ENCODE peak calls at places on chromosome 18, in seven cellular contexts. S is neural progenitor cell, U is H9, A is body of pancreas, L is endothelial cell of umbilical vein, M is foreskin keratinocyte, G is K562. N is an unnamed sample.
A peak's percentile ranks its signal among the peaks of the same experiment; 100 is the strongest.

GRCh38 chr18:10659000-10659399 is 133.2 kb downstream of the NAPG start:
- DNase-seq in M (no peak), L (no peak), G (no peak), U (no peak), A (no peak), S (no peak), N (no peak)

GRCh38 chr18:56248613-56249235 is 389.7 kb downstream of the TXNL1 start:
- DNase-seq in M (no peak), A (no peak), U (no peak), G (no peak), L (no peak), S (no peak), N (no peak)

GRCh38 chr18:683531-683930 is 26.1 kb downstream of the TYMS start:
- DNase-seq in U (no peak), S (no peak), A (no peak), M (no peak), L (no peak), G (no peak), N (no peak)

GRCh38 chr18:44564922-44565321 is 115.8 kb upstream of the SETBP1 start:
- DNase-seq in U (no peak), M (peak; percentile 62), A (no peak), L (no peak), G (no peak), S (peak; percentile 19), N (peak; percentile 73)

GRCh38 chr18:8813621-8814020 is 108.3 kb downstream of the MTCL1 start:
- DNase-seq in U (no peak), L (no peak), A (no peak), G (no peak), S (no peak), M (no peak), N (no peak)

GRCh38 chr18:50629148-50629631 is 69.3 kb downstream of the MAPK4 start:
- DNase-seq in S (no peak), M (peak; percentile 37), L (no peak), A (no peak), G (no peak), U (no peak), N (no peak)

GRCh38 chr18:25876334-25876979 is 214.0 kb downstream of the SS18 start:
- DNase-seq in M (no peak), A (no peak), S (no peak), U (no peak), L (peak; percentile 15), G (no peak), N (no peak)

GRCh38 chr18:50638623-50639398 is 78.9 kb downstream of the MAPK4 start:
- DNase-seq in U (peak; percentile 62), A (no peak), M (no peak), G (no peak), L (no peak), S (peak; percentile 33), N (peak; percentile 56)

GRCh38 chr18:45684341-45685115 is 39.5 kb upstream of the SLC14A1 start:
- DNase-seq in G (no peak), L (no peak), S (no peak), A (no peak), U (no peak), M (no peak), N (no peak)

GRCh38 chr18:49527631-49528327 is 34.1 kb upstream of the LIPG start:
- DNase-seq in L (no peak), U (no peak), A (no peak), M (no peak), G (no peak), S (no peak), N (no peak)

GRCh38 chr18:50115095-50115494 is 79.9 kb downstream of the MYO5B start:
- DNase-seq in U (no peak), L (no peak), G (no peak), A (no peak), M (no peak), S (no peak), N (peak; percentile 52)

GRCh38 chr18:70463085-70463484 is 174.2 kb downstream of the SOCS6 start:
- DNase-seq in S (no peak), G (no peak), U (no peak), A (no peak), M (no peak), L (no peak), N (no peak)

GRCh38 chr18:66749475-66750035 is 145.7 kb upstream of the CDH19 start:
- DNase-seq in L (peak; percentile 42), G (no peak), M (no peak), S (no peak), A (no peak), U (no peak), N (peak; percentile 14)

GRCh38 chr18:58788971-58789797 is 75.5 kb upstream of the ZNF532 start:
- DNase-seq in M (no peak), G (no peak), L (peak; percentile 96), A (no peak), S (peak; percentile 67), U (peak; percentile 64), N (peak; percentile 81)

GRCh38 chr18:70216788-70217187 is 11.3 kb upstream of the RTTN start:
- DNase-seq in S (no peak), L (no peak), U (no peak), M (no peak), A (no peak), G (no peak), N (no peak)

GRCh38 chr18:62768172-62768943 is 53.0 kb downstream of the PHLPP1 start:
- DNase-seq in L (no peak), U (no peak), G (no peak), M (no peak), S (no peak), A (no peak), N (no peak)

GRCh38 chr18:75811156-75811555 is 383.7 kb upstream of the SMIM21 start:
- DNase-seq in L (no peak), G (no peak), M (no peak), U (no peak), S (no peak), A (no peak), N (peak; percentile 1)

GRCh38 chr18:63604791-63605567 is 17.8 kb downstream of the SERPINB13 start:
- DNase-seq in A (peak; percentile 9), G (no peak), L (no peak), U (no peak), M (peak; percentile 90), S (no peak), N (no peak)

GRCh38 chr18:78803104-78803503 is 176.5 kb upstream of the SALL3 start:
- DNase-seq in G (no peak), L (no peak), S (no peak), A (no peak), M (no peak), U (no peak), N (no peak)

GRCh38 chr18:12861637-12862036 is 22.4 kb downstream of the PTPN2 start:
- DNase-seq in A (no peak), G (no peak), S (no peak), U (no peak), L (no peak), M (no peak), N (no peak)
- H3K4me1 ChIP-seq in A (peaks cover 26% of the 10 kb centered on the region), G (peaks cover 4% of the 10 kb centered on the region), S (peaks cover 15% of the 10 kb centered on the region), U (no peaks in the 10 kb centered on the region), L (no peaks in the 10 kb centered on the region), M (peaks cover 13% of the 10 kb centered on the region), N (peaks cover 10% of the 10 kb centered on the region)

GRCh38 chr18:32439802-32440201 is 30.9 kb downstream of the GAREM1 start:
- DNase-seq in G (no peak), S (peak; percentile 61), A (peak; percentile 20), L (peak; percentile 9), U (peak; percentile 33), M (no peak), N (peak; percentile 19)
- TF ChIP-seq CTCF in G (no peak), S (peak; percentile 64), A (no peak), L (peak; percentile 23), U (peak; percentile 67), M (peak; percentile 53), N (peak; percentile 34)

DNA sequence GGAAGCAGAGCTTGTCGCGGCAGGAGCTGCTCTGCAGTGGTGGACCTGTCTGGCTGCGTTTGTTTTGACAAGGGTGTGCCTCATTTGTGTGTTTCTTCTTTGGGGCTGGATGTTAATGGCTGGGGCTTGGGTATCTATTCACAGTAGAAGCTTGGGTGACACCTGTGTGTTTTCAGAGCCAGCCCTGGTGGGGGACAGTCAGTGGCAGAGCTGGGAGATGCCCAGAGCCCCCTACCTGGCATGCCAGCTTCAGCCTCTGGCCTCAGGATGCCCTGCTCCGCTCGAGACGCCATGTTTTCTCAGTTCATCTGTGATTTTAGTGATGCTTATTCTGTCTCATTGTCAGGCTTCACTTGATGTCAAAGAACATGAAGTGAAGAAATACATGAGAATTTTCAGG is 59.7 kb downstream of the LDLRAD4 start:
- DNase-seq in U (no peak), M (no peak), S (no peak), L (no peak), G (no peak), A (no peak), N (no peak)
- H3K4me1 ChIP-seq in U (no peaks in the 10 kb centered on the region), M (no peaks in the 10 kb centered on the region), S (peaks cover 15% of the 10 kb centered on the region), L (no peaks in the 10 kb centered on the region), G (no peaks in the 10 kb centered on the region), A (peaks cover 11% of the 10 kb centered on the region), N (peaks cover 13% of the 10 kb centered on the region)

DNA sequence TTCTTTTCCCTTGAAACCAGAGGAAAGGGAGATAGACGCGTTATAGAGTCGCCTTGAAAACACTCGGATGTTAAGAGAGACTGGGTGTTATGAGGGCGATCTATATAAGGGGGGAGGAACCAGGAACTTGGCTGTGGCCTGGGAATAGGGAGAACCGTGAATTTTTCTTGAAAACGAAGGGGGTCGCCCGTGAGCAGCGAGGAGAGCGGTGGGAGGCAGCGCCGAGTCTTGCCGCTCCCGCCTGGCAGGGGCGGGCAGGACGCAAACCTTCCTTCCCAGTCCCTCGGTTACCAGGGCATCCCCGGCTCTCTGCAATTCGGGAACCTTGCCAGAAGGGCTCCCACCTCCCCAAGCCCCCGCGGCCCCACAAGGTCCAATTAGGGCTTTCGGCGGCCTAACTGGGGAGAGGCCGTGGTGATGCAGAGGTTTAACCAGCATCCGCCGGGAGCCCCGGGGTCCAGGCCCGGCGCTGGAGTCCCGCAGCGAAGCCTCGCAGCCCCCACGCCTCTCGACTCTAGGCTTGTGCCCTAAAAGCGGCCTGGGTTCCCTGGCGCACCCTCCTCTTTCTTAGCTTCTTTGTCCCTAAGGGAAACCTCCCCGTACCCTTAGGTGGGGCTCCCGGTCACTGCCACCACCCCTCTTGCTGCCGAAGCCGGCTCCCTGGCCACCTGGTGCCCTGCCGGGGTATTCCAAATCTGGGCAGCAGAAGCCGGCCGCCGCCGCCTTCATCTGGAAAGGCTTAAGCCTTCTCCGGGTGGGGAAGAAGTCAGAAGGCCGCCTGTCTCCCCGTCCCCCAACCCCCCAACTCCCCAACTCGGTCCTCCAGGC is 708 bp upstream of the FHOD3 start:
- DNase-seq in S (peak; percentile 88), A (peak; percentile 58), U (peak; percentile 86), G (peak; percentile 60), L (peak; percentile 68), M (no peak), N (peak; percentile 93)
- TF ChIP-seq CTCF in S (peak; percentile 62), A (no peak), U (peak; percentile 62), G (peak; percentile 60), L (peak; percentile 35), M (peak; percentile 72), N (peak; percentile 42)